ENCODE peak calls at places on chromosomes 3 and 15, in five cellular contexts. E, F, Q, B and S are unnamed samples.

GRCh38 chr3:17905996-17906395 is 163.6 kb upstream of the TBC1D5 start:
- DNase-seq in E (no peak), F (no peak), Q (no peak), B (no peak), S (no peak)

GRCh38 chr15:39075311-39075710 is 505.6 kb upstream of the THBS1 start:
- DNase-seq in E (no peak), F (peak), Q (no peak), B (no peak), S (no peak)

GRCh38 chr3:57004154-57004730 is 56.2 kb upstream of the SPATA12 start:
- DNase-seq in E (no peak), F (no peak), Q (no peak), B (no peak), S (no peak)

GRCh38 chr3:196800742-196801141 is 61.1 kb downstream of the PAK2 start:
- DNase-seq in E (no peak), F (no peak), Q (no peak), B (no peak), S (no peak)

GRCh38 chr15:55969582-55969981 is 23.8 kb downstream of the NEDD4 start:
- DNase-seq in E (no peak), F (no peak), Q (no peak), B (no peak), S (no peak)

GRCh38 chr3:112948346-112948838 is 26.5 kb downstream of the CD200R1 start:
- DNase-seq in E (no peak), F (no peak), Q (no peak), B (no peak), S (no peak)

GRCh38 chr3:115074502-115074901 is 72.6 kb downstream of the ZBTB20 start:
- DNase-seq in E (no peak), F (peak), Q (no peak), B (no peak), S (no peak)

GRCh38 chr3:40616420-40616819 is 91.7 kb downstream of the ZNF621 start:
- DNase-seq in E (no peak), F (no peak), Q (no peak), B (no peak), S (no peak)

GRCh38 chr15:77058468-77058867 is 12.4 kb downstream of the TSPAN3 start:
- DNase-seq in E (no peak), F (no peak), Q (no peak), B (no peak), S (no peak)

GRCh38 chr15:27826902-27827321 is 272.2 kb downstream of the OCA2 start:
- DNase-seq in E (no peak), F (peak), Q (no peak), B (no peak), S (no peak)

GRCh38 chr15:50166216-50166615 is 15.8 kb upstream of the SLC27A2 start:
- DNase-seq in E (no peak), F (peak), Q (no peak), B (no peak), S (no peak)

GRCh38 chr3:187484547-187485325 is 116.6 kb downstream of the RTP4 start:
- DNase-seq in E (no peak), F (no peak), Q (no peak), B (no peak), S (no peak)

GRCh38 chr3:123328851-123329635 is 119.8 kb downstream of the ADCY5 start:
- DNase-seq in E (peak), F (peak), Q (peak), B (peak), S (peak)

GRCh38 chr3:189588061-189588817 is 43.0 kb upstream of the TP63 start:
- DNase-seq in E (no peak), F (peak), Q (no peak), B (no peak), S (no peak)

GRCh38 chr15:91853968-91854943 is 748 bp downstream of the SLCO3A1 start:
- DNase-seq in E (peak), F (peak), Q (peak), B (peak), S (no peak)

GRCh38 chr3:107588217-107588616 is 65.5 kb downstream of the BBX start:
- DNase-seq in E (no peak), F (no peak), Q (no peak), B (no peak), S (no peak)

GRCh38 chr15:82545002-82545401 is 4.7 kb upstream of the RPS17 start:
- DNase-seq in E (no peak), F (no peak), Q (no peak), B (no peak), S (no peak)

GRCh38 chr15:69414702-69415161 is 583 bp downstream of the KIF23 start:
- DNase-seq in E (peak), F (peak), Q (no peak), B (no peak), S (peak)

GRCh38 chr3:108145578-108145977 is 54.7 kb upstream of the CD47 start:
- DNase-seq in E (no peak), F (no peak), Q (no peak), B (no peak), S (no peak)

GRCh38 chr15:73323956-73324355 is 44.8 kb downstream of the HCN4 start:
- DNase-seq in E (no peak), F (no peak), Q (no peak), B (no peak), S (no peak)

GRCh38 chr3:38327335-38328009 is 19.1 kb upstream of the XYLB start:
- DNase-seq in E (no peak), F (peak), Q (no peak), B (no peak), S (no peak)

GRCh38 chr3:43723121-43723734 is 32.5 kb downstream of the ABHD5 start:
- DNase-seq in E (no peak), F (peak), Q (no peak), B (no peak), S (no peak)

GRCh38 chr3:35664460-35664919 is 25.2 kb downstream of the ARPP21 start:
- DNase-seq in E (peak), F (peak), Q (peak), B (peak), S (no peak)

GRCh38 chr15:88243895-88244787 is 12.4 kb downstream of the NTRK3 start:
- DNase-seq in E (peak), F (peak), Q (no peak), B (no peak), S (peak)

GRCh38 chr3:45906681-45907220 is 20.4 kb downstream of the CCR9 start:
- DNase-seq in E (peak), F (peak), Q (no peak), B (no peak), S (no peak)

GRCh38 chr3:195075199-195075940 is 195.6 kb downstream of the XXYLT1 start:
- DNase-seq in E (no peak), F (peak), Q (peak), B (peak), S (no peak)

GRCh38 chr3:47283193-47283537 is 421 bp downstream of the KLHL18 start:
- DNase-seq in E (no peak), F (no peak), Q (no peak), B (no peak), S (no peak)

GRCh38 chr15:75024102-75024636 is 779 bp downstream of the PPCDC start:
- DNase-seq in E (no peak), F (peak), Q (no peak), B (peak), S (peak)

GRCh38 chr3:101970915-101971314 is 121.6 kb downstream of the NFKBIZ start:
- DNase-seq in E (no peak), F (no peak), Q (no peak), B (no peak), S (no peak)

GRCh38 chr15:64356443-64357040 is 569 bp upstream of the CSNK1G1 start:
- DNase-seq in E (no peak), F (peak), Q (no peak), B (no peak), S (no peak)
- TF ChIP-seq CTCF in E (no peak), F (peak), Q (peak), B (peak), S (peak)

DNA sequence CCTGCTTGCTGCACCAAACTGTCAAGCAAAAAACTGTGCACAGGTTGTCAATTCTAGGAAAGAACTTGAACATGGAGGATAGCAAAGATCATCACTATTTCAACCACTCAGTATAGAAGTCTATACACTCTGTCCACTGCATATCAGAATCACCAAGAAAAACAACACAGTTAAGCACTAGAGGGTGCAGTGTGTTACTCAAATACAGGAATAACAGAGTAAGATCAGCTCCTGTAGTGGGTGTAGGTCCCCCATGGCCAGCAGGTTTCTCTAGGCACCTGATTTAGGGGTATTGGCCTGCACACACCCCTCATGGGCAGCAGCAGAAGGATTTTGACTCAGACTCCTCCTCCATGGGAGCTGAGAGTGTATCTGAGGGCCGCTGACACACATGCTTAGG is 464.1 kb downstream of the EPHA6 start:
- DNase-seq in E (no peak), F (no peak), Q (no peak), B (no peak), S (no peak)
- TF ChIP-seq CTCF in E (no peak), F (no peak), Q (no peak), B (no peak), S (no peak)

GRCh38 chr3:374459-374858 is 177.9 kb downstream of the CHL1 start:
- DNase-seq in E (no peak), F (no peak), Q (no peak), B (no peak), S (no peak)

GRCh38 chr3:373193-373784 is 176.7 kb downstream of the CHL1 start:
- DNase-seq in E (no peak), F (no peak), Q (no peak), B (no peak), S (no peak)

GRCh38 chr3:380801-381200 is 184.2 kb downstream of the CHL1 start:
- DNase-seq in E (no peak), F (no peak), Q (no peak), B (no peak), S (no peak)

GRCh38 chr3:377158-377561 is 180.6 kb downstream of the CHL1 start:
- DNase-seq in E (no peak), F (peak), Q (no peak), B (no peak), S (peak)
- TF ChIP-seq CTCF in E (no peak), F (peak), Q (peak), B (peak), S (peak)

DNA sequence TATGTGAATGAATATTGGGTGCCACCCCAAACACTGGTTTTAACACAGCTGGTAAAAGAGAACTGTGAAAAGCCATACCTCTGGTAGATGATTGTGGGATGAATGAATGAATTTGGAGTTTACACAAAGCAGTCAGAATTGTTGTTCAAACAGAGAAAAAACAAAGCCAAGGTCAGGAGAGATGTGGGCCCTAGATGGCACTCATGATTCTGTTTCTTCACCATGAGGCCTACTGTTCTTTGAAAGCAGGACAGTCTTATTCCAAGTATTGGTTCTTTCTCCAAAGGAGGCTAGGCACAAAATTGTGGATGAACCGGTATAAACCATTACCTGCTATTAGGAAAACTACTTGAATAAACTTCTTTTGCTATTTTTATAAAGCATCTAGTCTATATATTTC is 97.6 kb downstream of the SAMMSON start:
- DNase-seq in E (no peak), F (no peak), Q (no peak), B (no peak), S (no peak)
- TF ChIP-seq CTCF in E (no peak), F (no peak), Q (no peak), B (no peak), S (no peak)

DNA sequence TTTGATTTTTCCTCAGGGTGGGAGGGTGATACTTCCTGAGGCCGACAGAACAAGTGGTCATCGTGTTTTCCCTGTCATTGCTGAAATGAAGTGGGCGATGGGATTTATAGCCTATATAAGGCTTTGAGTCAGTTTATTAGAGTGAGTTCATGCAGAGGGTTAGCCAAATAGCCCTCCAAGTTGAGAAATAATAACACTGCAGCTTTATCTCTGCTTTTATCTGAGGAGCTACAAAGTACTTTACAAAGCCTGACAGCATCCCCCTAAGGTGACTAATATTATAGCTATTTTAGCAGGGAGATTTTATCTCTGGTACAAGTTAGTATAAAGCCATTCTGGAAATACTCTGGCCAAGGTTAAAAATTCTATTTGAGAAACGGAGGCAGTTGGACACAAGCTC is 389.6 kb downstream of the MFSD1 start:
- DNase-seq in E (no peak), F (peak), Q (no peak), B (no peak), S (no peak)
- TF ChIP-seq CTCF in E (no peak), F (no peak), Q (no peak), B (no peak), S (no peak)

GRCh38 chr15:46304320-46304719 is 669.5 kb downstream of the SQOR start:
- DNase-seq in E (peak), F (no peak), Q (no peak), B (no peak), S (no peak)
- TF ChIP-seq CTCF in E (peak), F (peak), Q (peak), B (no peak), S (peak)

DNA sequence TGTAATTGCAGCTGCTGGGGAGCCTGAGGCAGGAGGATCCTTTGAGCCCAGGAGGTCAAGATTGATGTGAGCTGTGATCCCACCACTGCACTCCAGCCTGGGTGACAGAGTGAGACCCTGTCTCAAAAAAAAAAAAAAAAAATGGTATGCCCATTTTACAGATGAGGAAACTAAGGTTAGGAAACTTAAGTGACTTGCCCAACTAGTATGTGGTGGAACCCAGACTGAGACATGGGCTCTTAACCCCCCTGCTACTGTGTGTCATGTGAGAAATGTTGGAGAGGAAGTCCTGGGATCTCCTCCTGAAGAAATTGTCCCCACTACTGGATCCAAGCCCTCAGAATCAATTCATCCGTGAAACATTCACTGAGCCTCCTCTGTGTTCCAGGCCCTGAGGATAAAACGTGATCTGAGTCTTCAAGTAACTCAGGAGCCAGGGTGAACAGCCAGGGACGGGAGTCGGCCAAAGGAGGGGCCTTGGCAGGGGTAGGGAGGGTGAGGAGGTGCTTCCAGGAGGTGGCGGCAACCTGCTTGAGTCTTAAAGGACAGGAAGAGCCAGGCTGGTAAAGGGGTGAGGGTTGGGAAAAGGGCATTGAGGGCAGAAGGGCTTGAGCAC is 19.6 kb upstream of the RNU6-1 start:
- DNase-seq in E (no peak), F (no peak), Q (no peak), B (no peak), S (no peak)
- TF ChIP-seq CTCF in E (no peak), F (no peak), Q (no peak), B (no peak), S (no peak)

GRCh38 chr3:20038679-20039078 is 1.6 kb upstream of the KAT2B start:
- DNase-seq in E (no peak), F (no peak), Q (no peak), B (no peak), S (no peak)
- TF ChIP-seq CTCF in E (no peak), F (no peak), Q (no peak), B (no peak), S (no peak)

GRCh38 chr3:65972765-65973164 is 66.0 kb downstream of the MAGI1 start:
- DNase-seq in E (no peak), F (no peak), Q (no peak), B (no peak), S (no peak)
- TF ChIP-seq CTCF in E (no peak), F (no peak), Q (no peak), B (no peak), S (no peak)